ENCODE peak calls at places on chromosomes 12 and 14, in eight cellular contexts. One of them, this sample, is unnamed.

GRCh38 chr14:76473381-76474263 is 97.7 kb downstream of the ESRRB start:
- DNase-seq in stimulated activated CD4-positive, alpha-beta T cell treated with anti-CD3 and anti-CD28 coated beads, Interleukin-4, amount 100 ng/mL, for 4 hours: no peak
- DNase-seq in stimulated activated CD8-positive, alpha-beta memory T cell treated with anti-CD3 and anti-CD28 coated beads, Interleukin-15, amount 100 ng/mL, for 1 hour: no peak
- DNase-seq in endothelial cell of umbilical vein: no peak
- DNase-seq in COR-L47: no peak
- DNase-seq in activated naive CD8-positive, alpha-beta T cell treated with anti-CD3 and anti-CD28 coated beads for 36 hours: no peak
- DNase-seq in stomach: no peak
- DNase-seq in T follicular helper cell: no peak
- DNase-seq in this sample: peak; percentile 75

GRCh38 chr12:607541-608001 is 55.7 kb downstream of the NINJ2 start:
- DNase-seq in stimulated activated CD4-positive, alpha-beta T cell treated with anti-CD3 and anti-CD28 coated beads, Interleukin-4, amount 100 ng/mL, for 4 hours: no peak
- DNase-seq in stimulated activated CD8-positive, alpha-beta memory T cell treated with anti-CD3 and anti-CD28 coated beads, Interleukin-15, amount 100 ng/mL, for 1 hour: no peak
- DNase-seq in endothelial cell of umbilical vein: peak; percentile 88
- DNase-seq in COR-L47: no peak
- DNase-seq in activated naive CD8-positive, alpha-beta T cell treated with anti-CD3 and anti-CD28 coated beads for 36 hours: no peak
- DNase-seq in stomach: peak; percentile 33
- DNase-seq in T follicular helper cell: no peak
- DNase-seq in this sample: no peak

GRCh38 chr14:92959761-92960680 is 37.1 kb downstream of the CHGA start:
- DNase-seq in stimulated activated CD4-positive, alpha-beta T cell treated with anti-CD3 and anti-CD28 coated beads, Interleukin-4, amount 100 ng/mL, for 4 hours: no peak
- DNase-seq in stimulated activated CD8-positive, alpha-beta memory T cell treated with anti-CD3 and anti-CD28 coated beads, Interleukin-15, amount 100 ng/mL, for 1 hour: no peak
- DNase-seq in endothelial cell of umbilical vein: no peak
- DNase-seq in COR-L47: peak; percentile 70
- DNase-seq in activated naive CD8-positive, alpha-beta T cell treated with anti-CD3 and anti-CD28 coated beads for 36 hours: no peak
- DNase-seq in stomach: no peak
- DNase-seq in T follicular helper cell: no peak
- DNase-seq in this sample: peak; percentile 85

GRCh38 chr14:74920281-74920680 is 2.8 kb downstream of the RPS6KL1 start:
- DNase-seq in stimulated activated CD4-positive, alpha-beta T cell treated with anti-CD3 and anti-CD28 coated beads, Interleukin-4, amount 100 ng/mL, for 4 hours: no peak
- DNase-seq in stimulated activated CD8-positive, alpha-beta memory T cell treated with anti-CD3 and anti-CD28 coated beads, Interleukin-15, amount 100 ng/mL, for 1 hour: no peak
- DNase-seq in endothelial cell of umbilical vein: no peak
- DNase-seq in COR-L47: no peak
- DNase-seq in activated naive CD8-positive, alpha-beta T cell treated with anti-CD3 and anti-CD28 coated beads for 36 hours: no peak
- DNase-seq in stomach: no peak
- DNase-seq in T follicular helper cell: no peak
- DNase-seq in this sample: no peak

GRCh38 chr12:89707623-89707991 is 1.0 kb downstream of the ATP2B1 start:
- DNase-seq in stimulated activated CD4-positive, alpha-beta T cell treated with anti-CD3 and anti-CD28 coated beads, Interleukin-4, amount 100 ng/mL, for 4 hours: no peak
- DNase-seq in stimulated activated CD8-positive, alpha-beta memory T cell treated with anti-CD3 and anti-CD28 coated beads, Interleukin-15, amount 100 ng/mL, for 1 hour: no peak
- DNase-seq in endothelial cell of umbilical vein: peak; percentile 28
- DNase-seq in COR-L47: no peak
- DNase-seq in activated naive CD8-positive, alpha-beta T cell treated with anti-CD3 and anti-CD28 coated beads for 36 hours: peak; percentile 13
- DNase-seq in stomach: no peak
- DNase-seq in T follicular helper cell: no peak
- DNase-seq in this sample: peak; percentile 33

GRCh38 chr12:71456316-71456715 is 16.7 kb downstream of the LGR5 start:
- DNase-seq in stimulated activated CD4-positive, alpha-beta T cell treated with anti-CD3 and anti-CD28 coated beads, Interleukin-4, amount 100 ng/mL, for 4 hours: no peak
- DNase-seq in stimulated activated CD8-positive, alpha-beta memory T cell treated with anti-CD3 and anti-CD28 coated beads, Interleukin-15, amount 100 ng/mL, for 1 hour: no peak
- DNase-seq in endothelial cell of umbilical vein: no peak
- DNase-seq in COR-L47: peak; percentile 80
- DNase-seq in activated naive CD8-positive, alpha-beta T cell treated with anti-CD3 and anti-CD28 coated beads for 36 hours: no peak
- DNase-seq in stomach: no peak
- DNase-seq in T follicular helper cell: no peak
- DNase-seq in this sample: no peak

GRCh38 chr14:90419200-90419599 is 22.4 kb downstream of the CALM1 start:
- DNase-seq in stimulated activated CD4-positive, alpha-beta T cell treated with anti-CD3 and anti-CD28 coated beads, Interleukin-4, amount 100 ng/mL, for 4 hours: no peak
- DNase-seq in stimulated activated CD8-positive, alpha-beta memory T cell treated with anti-CD3 and anti-CD28 coated beads, Interleukin-15, amount 100 ng/mL, for 1 hour: no peak
- DNase-seq in endothelial cell of umbilical vein: peak; percentile 100
- DNase-seq in COR-L47: peak; percentile 88
- DNase-seq in activated naive CD8-positive, alpha-beta T cell treated with anti-CD3 and anti-CD28 coated beads for 36 hours: no peak
- DNase-seq in stomach: peak; percentile 74
- DNase-seq in T follicular helper cell: no peak
- DNase-seq in this sample: no peak

GRCh38 chr14:87250992-87251391 is 742.0 kb downstream of the GALC start:
- DNase-seq in stimulated activated CD4-positive, alpha-beta T cell treated with anti-CD3 and anti-CD28 coated beads, Interleukin-4, amount 100 ng/mL, for 4 hours: no peak
- DNase-seq in stimulated activated CD8-positive, alpha-beta memory T cell treated with anti-CD3 and anti-CD28 coated beads, Interleukin-15, amount 100 ng/mL, for 1 hour: no peak
- DNase-seq in endothelial cell of umbilical vein: no peak
- DNase-seq in COR-L47: peak; percentile 30
- DNase-seq in activated naive CD8-positive, alpha-beta T cell treated with anti-CD3 and anti-CD28 coated beads for 36 hours: no peak
- DNase-seq in stomach: no peak
- DNase-seq in T follicular helper cell: no peak
- DNase-seq in this sample: no peak

GRCh38 chr12:130747867-130748740 is 32.0 kb upstream of the RIMBP2 start:
- DNase-seq in stimulated activated CD4-positive, alpha-beta T cell treated with anti-CD3 and anti-CD28 coated beads, Interleukin-4, amount 100 ng/mL, for 4 hours: peak; percentile 48
- DNase-seq in stimulated activated CD8-positive, alpha-beta memory T cell treated with anti-CD3 and anti-CD28 coated beads, Interleukin-15, amount 100 ng/mL, for 1 hour: peak; percentile 55
- DNase-seq in endothelial cell of umbilical vein: peak; percentile 48
- DNase-seq in COR-L47: peak; percentile 71
- DNase-seq in activated naive CD8-positive, alpha-beta T cell treated with anti-CD3 and anti-CD28 coated beads for 36 hours: peak; percentile 70
- DNase-seq in stomach: peak; percentile 76
- DNase-seq in T follicular helper cell: peak; percentile 39
- DNase-seq in this sample: peak; percentile 43

GRCh38 chr14:92792885-92793284 is 1.2 kb upstream of the GOLGA5 start:
- DNase-seq in stimulated activated CD4-positive, alpha-beta T cell treated with anti-CD3 and anti-CD28 coated beads, Interleukin-4, amount 100 ng/mL, for 4 hours: no peak
- DNase-seq in stimulated activated CD8-positive, alpha-beta memory T cell treated with anti-CD3 and anti-CD28 coated beads, Interleukin-15, amount 100 ng/mL, for 1 hour: no peak
- DNase-seq in endothelial cell of umbilical vein: no peak
- DNase-seq in COR-L47: peak; percentile 26
- DNase-seq in activated naive CD8-positive, alpha-beta T cell treated with anti-CD3 and anti-CD28 coated beads for 36 hours: no peak
- DNase-seq in stomach: no peak
- DNase-seq in T follicular helper cell: no peak
- DNase-seq in this sample: no peak

GRCh38 chr12:12713932-12714275 is 3.3 kb upstream of the CDKN1B start:
- DNase-seq in stimulated activated CD4-positive, alpha-beta T cell treated with anti-CD3 and anti-CD28 coated beads, Interleukin-4, amount 100 ng/mL, for 4 hours: no peak
- DNase-seq in stimulated activated CD8-positive, alpha-beta memory T cell treated with anti-CD3 and anti-CD28 coated beads, Interleukin-15, amount 100 ng/mL, for 1 hour: no peak
- DNase-seq in endothelial cell of umbilical vein: no peak
- DNase-seq in COR-L47: no peak
- DNase-seq in activated naive CD8-positive, alpha-beta T cell treated with anti-CD3 and anti-CD28 coated beads for 36 hours: no peak
- DNase-seq in stomach: no peak
- DNase-seq in T follicular helper cell: no peak
- DNase-seq in this sample: no peak

GRCh38 chr14:64878775-64879634 is 702 bp downstream of the SPTB start:
- DNase-seq in stimulated activated CD4-positive, alpha-beta T cell treated with anti-CD3 and anti-CD28 coated beads, Interleukin-4, amount 100 ng/mL, for 4 hours: no peak
- DNase-seq in stimulated activated CD8-positive, alpha-beta memory T cell treated with anti-CD3 and anti-CD28 coated beads, Interleukin-15, amount 100 ng/mL, for 1 hour: no peak
- DNase-seq in endothelial cell of umbilical vein: no peak
- DNase-seq in COR-L47: peak; percentile 48
- DNase-seq in activated naive CD8-positive, alpha-beta T cell treated with anti-CD3 and anti-CD28 coated beads for 36 hours: no peak
- DNase-seq in stomach: no peak
- DNase-seq in T follicular helper cell: no peak
- DNase-seq in this sample: peak; percentile 24

GRCh38 chr14:32201816-32202467 is at the start of gene RNU6-7:
- DNase-seq in stimulated activated CD4-positive, alpha-beta T cell treated with anti-CD3 and anti-CD28 coated beads, Interleukin-4, amount 100 ng/mL, for 4 hours: peak; percentile 16
- DNase-seq in stimulated activated CD8-positive, alpha-beta memory T cell treated with anti-CD3 and anti-CD28 coated beads, Interleukin-15, amount 100 ng/mL, for 1 hour: peak; percentile 0
- DNase-seq in endothelial cell of umbilical vein: no peak
- DNase-seq in COR-L47: no peak
- DNase-seq in activated naive CD8-positive, alpha-beta T cell treated with anti-CD3 and anti-CD28 coated beads for 36 hours: peak; percentile 31
- DNase-seq in stomach: no peak
- DNase-seq in T follicular helper cell: no peak
- DNase-seq in this sample: peak; percentile 89

GRCh38 chr12:90953956-90954421 is 987 bp downstream of the CCER1 start:
- DNase-seq in stimulated activated CD4-positive, alpha-beta T cell treated with anti-CD3 and anti-CD28 coated beads, Interleukin-4, amount 100 ng/mL, for 4 hours: no peak
- DNase-seq in stimulated activated CD8-positive, alpha-beta memory T cell treated with anti-CD3 and anti-CD28 coated beads, Interleukin-15, amount 100 ng/mL, for 1 hour: no peak
- DNase-seq in endothelial cell of umbilical vein: no peak
- DNase-seq in COR-L47: no peak
- DNase-seq in activated naive CD8-positive, alpha-beta T cell treated with anti-CD3 and anti-CD28 coated beads for 36 hours: peak; percentile 30
- DNase-seq in stomach: no peak
- DNase-seq in T follicular helper cell: no peak
- DNase-seq in this sample: no peak

GRCh38 chr14:96197969-96198368 is 6.7 kb upstream of the BDKRB2 start:
- DNase-seq in stimulated activated CD4-positive, alpha-beta T cell treated with anti-CD3 and anti-CD28 coated beads, Interleukin-4, amount 100 ng/mL, for 4 hours: no peak
- DNase-seq in stimulated activated CD8-positive, alpha-beta memory T cell treated with anti-CD3 and anti-CD28 coated beads, Interleukin-15, amount 100 ng/mL, for 1 hour: no peak
- DNase-seq in endothelial cell of umbilical vein: peak; percentile 37
- DNase-seq in COR-L47: no peak
- DNase-seq in activated naive CD8-positive, alpha-beta T cell treated with anti-CD3 and anti-CD28 coated beads for 36 hours: no peak
- DNase-seq in stomach: no peak
- DNase-seq in T follicular helper cell: no peak
- DNase-seq in this sample: no peak

This sample was measured in NCI-H524.